ENCODE peak calls at places on chromosomes 12 and 14, in six cellular contexts. R is renal cortical epithelial cell, M is omental fat pad, Z is HS-5, C is ovary, G is GM10248. E is an unnamed sample.

GRCh38 chr12:6684609-6685008 is 4.6 kb downstream of the ZNF384 start:
- DNase-seq in G (no peak), M (no peak), Z (no peak), R (peak), C (no peak), E (no peak)

GRCh38 chr12:26113853-26114719 is 10.8 kb downstream of the BHLHE41 start:
- DNase-seq in G (peak), C (peak), M (peak), Z (no peak), R (peak), E (peak)

GRCh38 chr12:10163084-10163483 is 8.8 kb downstream of the OLR1 start:
- DNase-seq in C (no peak), Z (no peak), R (no peak), M (no peak), G (no peak), E (no peak)

GRCh38 chr14:21192875-21193535 is 37.1 kb upstream of the OR5AU1 start:
- DNase-seq in G (no peak), R (no peak), C (no peak), Z (no peak), M (no peak), E (no peak)

GRCh38 chr14:59159169-59159568 is 29.3 kb upstream of the DAAM1 start:
- DNase-seq in G (no peak), M (no peak), Z (no peak), C (no peak), R (no peak), E (no peak)

GRCh38 chr12:87676726-87677125 is 352.5 kb downstream of the C12orf50 start:
- DNase-seq in Z (no peak), C (no peak), G (no peak), R (peak), M (no peak), E (no peak)

GRCh38 chr14:36293824-36294223 is 26.6 kb downstream of the MBIP start:
- DNase-seq in Z (peak), M (no peak), C (no peak), R (peak), G (no peak), E (no peak)

GRCh38 chr12:1047898-1048660 is 57.1 kb downstream of the ERC1 start:
- DNase-seq in R (no peak), Z (no peak), M (no peak), G (no peak), C (no peak), E (no peak)

GRCh38 chr12:71871116-71871515 is 31.6 kb downstream of the TBC1D15 start:
- DNase-seq in M (no peak), Z (peak), C (no peak), R (peak), G (no peak), E (peak)

GRCh38 chr12:76037130-76038105 is 5.8 kb upstream of the PHLDA1 start:
- DNase-seq in Z (no peak), C (no peak), G (peak), M (no peak), R (peak), E (peak)